ENCODE peak calls at places on chromosome 6, in four cellular contexts. D is GM12878, V is K562, Q is H1. F is an unnamed sample. For H3K36me3, the result is how much of the 10 kb centered on the place peaks cover.

GRCh38 chr6:34383171-34383631 is 9.3 kb downstream of the NUDT3 start:
- DNase-seq in D (no peak), V (no peak), Q (no peak), F (no peak)

GRCh38 chr6:116139917-116140316 is 14.0 kb upstream of the COL10A1 start:
- DNase-seq in D (no peak), V (peak), Q (no peak), F (no peak)

GRCh38 chr6:40529040-40529439 is 58.1 kb downstream of the LRFN2 start:
- DNase-seq in D (no peak), V (no peak), Q (no peak), F (no peak)

GRCh38 chr6:41442800-41443501 is 103.2 kb upstream of the FOXP4 start:
- DNase-seq in D (no peak), V (peak), Q (peak), F (peak)

GRCh38 chr6:83092756-83093399 is 25.4 kb downstream of the DOP1A start:
- DNase-seq in D (no peak), V (no peak), Q (no peak), F (no peak)

GRCh38 chr6:39421383-39422225 is 99.1 kb upstream of the KCNK16 start:
- DNase-seq in D (no peak), V (no peak), Q (no peak), F (no peak)

GRCh38 chr6:24974182-24975171 is 38.7 kb upstream of the RIPOR2 start:
- DNase-seq in D (no peak), V (no peak), Q (no peak), F (no peak)

GRCh38 chr6:157813191-157813590 is 9.9 kb upstream of the SNX9 start:
- DNase-seq in D (no peak), V (peak), Q (no peak), F (no peak)

GRCh38 chr6:9494864-9495263 is 920.0 kb downstream of the TFAP2A start:
- DNase-seq in D (no peak), V (no peak), Q (no peak), F (no peak)

GRCh38 chr6:35583893-35584688 is 71.4 kb upstream of the TULP1 start:
- DNase-seq in D (peak), V (peak), Q (peak), F (peak)

GRCh38 chr6:128225610-128226009 is 294.8 kb downstream of the PTPRK start:
- DNase-seq in D (no peak), V (no peak), Q (no peak), F (no peak)

GRCh38 chr6:155380666-155381332 is 66.5 kb upstream of the TFB1M start:
- DNase-seq in D (no peak), V (no peak), Q (no peak), F (no peak)

GRCh38 chr6:27091661-27092315 is 155.7 kb upstream of the PRSS16 start:
- DNase-seq in D (peak), V (peak), Q (peak), F (peak)

GRCh38 chr6:46715106-46715505 is 20.1 kb downstream of the PLA2G7 start:
- DNase-seq in D (no peak), V (no peak), Q (no peak), F (no peak)

GRCh38 chr6:44789790-44790189 is 402.3 kb downstream of the CDC5L start:
- DNase-seq in D (no peak), V (no peak), Q (no peak), F (no peak)

GRCh38 chr6:169669889-169670288 is 31.9 kb downstream of the WDR27 start:
- DNase-seq in D (no peak), V (no peak), Q (no peak), F (no peak)

GRCh38 chr6:34673079-34673478 is 23.5 kb downstream of the ILRUN start:
- DNase-seq in D (no peak), V (no peak), Q (no peak), F (no peak)

GRCh38 chr6:52617087-52617486 is 40.2 kb upstream of the TRAM2 start:
- DNase-seq in D (no peak), V (no peak), Q (no peak), F (no peak)

GRCh38 chr6:108565893-108566292 is 5.2 kb downstream of the FOXO3 start:
- DNase-seq in D (no peak), V (peak), Q (no peak), F (no peak)

GRCh38 chr6:34066772-34067770 is 78.8 kb downstream of the GRM4 start:
- DNase-seq in D (no peak), V (no peak), Q (no peak), F (no peak)

GRCh38 chr6:110520188-110520956 is 44.0 kb upstream of the SLC22A16 start:
- DNase-seq in D (no peak), V (no peak), Q (no peak), F (no peak)

GRCh38 chr6:165664553-165665383 is 1.7 kb upstream of the PDE10A start:
- DNase-seq in D (no peak), V (no peak), Q (no peak), F (no peak)

GRCh38 chr6:105514306-105514705 is 111.4 kb upstream of the PREP start:
- DNase-seq in D (no peak), V (no peak), Q (no peak), F (no peak)

GRCh38 chr6:44043036-44043478 is 84.2 kb downstream of the MRPL14 start:
- DNase-seq in D (no peak), V (no peak), Q (no peak), F (no peak)

GRCh38 chr6:157681041-157681650 is 141.9 kb upstream of the SNX9 start:
- DNase-seq in D (no peak), V (no peak), Q (no peak), F (no peak)

GRCh38 chr6:108518714-108519576 is 41.8 kb upstream of the FOXO3 start:
- DNase-seq in D (no peak), V (peak), Q (no peak), F (peak)

GRCh38 chr6:151633517-151634335 is 139.9 kb downstream of the CCDC170 start:
- DNase-seq in D (no peak), V (no peak), Q (no peak), F (no peak)

GRCh38 chr6:109790131-109790530 is 99.0 kb downstream of the FIG4 start:
- DNase-seq in D (no peak), V (no peak), Q (no peak), F (no peak)

GRCh38 chr6:21158873-21159272 is 434.7 kb upstream of the SOX4 start:
- DNase-seq in D (peak), V (no peak), Q (no peak), F (no peak)

GRCh38 chr6:3612341-3613041 is 139.0 kb downstream of the PXDC1 start:
- DNase-seq in D (no peak), V (no peak), Q (peak), F (no peak)

GRCh38 chr6:22929228-22929627 is 359.9 kb downstream of the HDGFL1 start:
- DNase-seq in D (no peak), V (no peak), Q (no peak), F (no peak)

GRCh38 chr6:10555625-10556309 is 34.6 kb downstream of the GCNT2 start:
- DNase-seq in D (no peak), V (no peak), Q (peak), F (peak)

GRCh38 chr6:155314773-155315515 is 660 bp upstream of the TFB1M start:
- DNase-seq in D (peak), V (peak), Q (no peak), F (peak)

GRCh38 chr6:163726037-163726695 is 311.6 kb downstream of the QKI start:
- DNase-seq in D (no peak), V (no peak), Q (no peak), F (no peak)

GRCh38 chr6:25130518-25130917 is 148.7 kb upstream of the CARMIL1 start:
- DNase-seq in D (no peak), V (no peak), Q (no peak), F (no peak)

GRCh38 chr6:39280247-39280731 is 33.9 kb downstream of the KCNK17 start:
- DNase-seq in D (no peak), V (peak), Q (no peak), F (no peak)

GRCh38 chr6:157884756-157885155 is 61.7 kb downstream of the SNX9 start:
- DNase-seq in D (no peak), V (no peak), Q (no peak), F (no peak)

GRCh38 chr6:56758120-56758519 is 115.4 kb upstream of the DST start:
- DNase-seq in D (no peak), V (no peak), Q (no peak), F (no peak)

DNA sequence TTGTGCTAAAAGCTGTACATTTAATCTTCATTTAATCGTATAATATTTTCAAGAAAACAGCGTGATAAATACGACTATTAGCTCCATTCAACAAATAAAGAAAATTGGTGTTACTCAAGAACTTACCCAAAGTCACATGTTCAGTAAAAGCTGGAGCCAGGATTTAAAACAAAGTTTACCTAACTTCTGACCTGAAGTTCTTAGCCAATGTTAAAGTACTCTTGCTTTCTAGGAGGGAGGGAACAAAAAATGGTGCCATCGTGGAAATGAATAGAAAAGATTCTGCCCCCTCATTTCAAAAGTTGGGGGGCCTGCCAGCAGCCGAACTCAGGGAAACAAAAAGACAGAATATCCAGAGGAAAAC is 395.8 kb downstream of the CD109 start:
- DNase-seq in D (no peak), V (no peak), Q (no peak), F (no peak)
- H3K36me3 ChIP-seq in D (under half), V (under half), Q (under half), F (under half)

GRCh38 chr6:4817551-4817950 is 41.3 kb downstream of the CDYL start:
- DNase-seq in D (no peak), V (no peak), Q (no peak), F (no peak)
- TF ChIP-seq NRF1 in D (no peak), V (no peak), Q (no peak), F (no peak)

GRCh38 chr6:17035257-17035757 is 66.5 kb upstream of the STMND1 start:
- DNase-seq in D (no peak), V (no peak), Q (no peak), F (no peak)
- H3K36me3 ChIP-seq in D (under half), V (under half), Q (under half), F (under half)

DNA sequence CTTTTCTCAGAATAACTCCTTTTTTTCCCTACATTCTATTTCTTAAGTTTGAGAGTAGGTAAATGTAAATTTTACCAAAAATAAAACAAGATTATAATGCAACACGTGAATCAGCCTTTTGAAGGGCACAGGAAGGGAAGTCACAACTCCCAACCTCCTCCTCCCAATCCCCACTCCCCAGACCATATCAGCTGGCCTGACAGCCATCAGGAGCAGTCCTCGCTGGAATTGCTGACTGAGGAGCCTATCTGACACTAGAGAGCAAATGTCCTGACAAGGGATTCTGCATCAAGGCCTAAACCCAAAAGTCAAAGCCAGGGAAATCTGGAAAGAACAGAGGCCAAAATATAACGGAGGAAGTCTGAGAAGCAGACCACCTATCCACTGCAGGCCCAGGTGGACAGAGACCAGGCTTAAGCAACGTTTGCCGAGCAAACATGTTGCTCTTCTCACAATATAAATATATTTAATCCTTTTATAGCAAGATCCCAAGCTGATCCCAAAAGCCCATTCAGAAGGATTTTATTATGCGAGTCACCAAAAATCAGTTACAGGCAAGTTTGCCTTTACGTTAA is 2.5 kb downstream of the RRAGD start:
- DNase-seq in D (no peak), V (no peak), Q (no peak), F (no peak)
- TF ChIP-seq NRF1 in D (no peak), V (no peak), Q (no peak), F (no peak)

GRCh38 chr6:36856277-36856676 is 17.0 kb upstream of the CPNE5 start:
- DNase-seq in D (no peak), V (no peak), Q (no peak), F (no peak)
- H3K36me3 ChIP-seq in D (under half), V (half or more), Q (under half), F (under half)